ENCODE peak calls at places on chromosomes 3 and 15, in nine cellular contexts. M is transverse colon, J is spleen, D is tibial nerve, L is A549, K is ovary, U is suprapubic skin, S is adrenal gland, E is body of pancreas. A is an unnamed sample.
A peak's percentile ranks its signal among the peaks of the same experiment; 100 is the strongest.

GRCh38 chr3:102060814-102061213 is 211.5 kb downstream of the NFKBIZ start:
- DNase-seq in L (peak; percentile 24), D (no peak), U (no peak), M (no peak), J (no peak), E (no peak), K (no peak), S (no peak), A (no peak)

GRCh38 chr3:114058646-114059045 is 2.1 kb downstream of the QTRT2 start:
- DNase-seq in M (no peak), S (no peak), E (no peak), U (no peak), K (no peak), D (no peak), J (no peak), L (no peak), A (no peak)

GRCh38 chr3:130760922-130761321 is 14.3 kb upstream of the PIK3R4 start:
- DNase-seq in S (no peak), L (no peak), E (no peak), K (no peak), M (no peak), U (no peak), J (no peak), D (no peak), A (no peak)

GRCh38 chr3:138043266-138044029 is 33.5 kb downstream of the CLDN18 start:
- DNase-seq in E (no peak), K (no peak), S (no peak), D (no peak), U (no peak), J (no peak), L (no peak), M (no peak), A (no peak)

GRCh38 chr3:66567066-66567465 is 66.2 kb upstream of the LRIG1 start:
- DNase-seq in S (no peak), E (no peak), L (no peak), M (no peak), J (no peak), U (no peak), D (no peak), K (no peak), A (no peak)

GRCh38 chr3:60274646-60275045 is 976.6 kb downstream of the FHIT start:
- DNase-seq in K (no peak), E (no peak), D (no peak), S (no peak), J (no peak), L (no peak), M (no peak), U (no peak), A (no peak)

GRCh38 chr15:68634122-68634482 is 55.3 kb downstream of the CORO2B start:
- DNase-seq in D (no peak), M (no peak), K (no peak), J (no peak), U (no peak), E (no peak), L (no peak), S (no peak), A (no peak)

GRCh38 chr3:61688307-61688695 is 126.9 kb downstream of the PTPRG start:
- DNase-seq in L (no peak), J (no peak), M (no peak), U (no peak), K (no peak), D (no peak), E (no peak), S (no peak), A (no peak)

GRCh38 chr3:123667784-123668183 is 82.9 kb upstream of the HACD2 start:
- DNase-seq in M (no peak), J (no peak), D (no peak), E (no peak), U (no peak), K (no peak), S (no peak), L (no peak), A (no peak)

GRCh38 chr3:55615694-55616310 is 128.7 kb upstream of the WNT5A start:
- DNase-seq in J (no peak), S (peak; percentile 31), L (no peak), U (no peak), D (no peak), M (no peak), K (no peak), E (no peak), A (no peak)

GRCh38 chr15:41256577-41257038 is 25.5 kb downstream of the CHP1 start:
- DNase-seq in K (no peak), D (no peak), M (no peak), E (peak; percentile 35), U (no peak), L (peak; percentile 40), S (no peak), J (no peak), A (no peak)

GRCh38 chr3:40476478-40477470 is at the start of gene ZNF619:
- DNase-seq in E (peak; percentile 83), M (peak; percentile 79), J (peak; percentile 94), S (peak; percentile 74), U (peak; percentile 90), D (peak; percentile 49), L (peak; percentile 49), K (peak; percentile 70), A (peak; percentile 87)

GRCh38 chr3:132354916-132355702 is 37.9 kb downstream of the ACP3 start:
- DNase-seq in S (no peak), K (no peak), L (no peak), J (no peak), M (no peak), D (no peak), E (no peak), U (no peak), A (no peak)

GRCh38 chr3:86229086-86229774 is 761.7 kb downstream of the VGLL3 start:
- DNase-seq in S (no peak), J (no peak), K (no peak), U (no peak), L (no peak), M (no peak), E (no peak), D (no peak), A (no peak)

GRCh38 chr15:50229336-50229735 is 36.2 kb downstream of the HDC start:
- DNase-seq in K (peak; percentile 31), M (no peak), S (peak; percentile 71), U (no peak), E (no peak), J (no peak), L (no peak), D (no peak), A (no peak)

GRCh38 chr15:67177750-67178149 is 76.7 kb downstream of the AAGAB start:
- DNase-seq in U (no peak), K (peak; percentile 22), D (no peak), S (no peak), E (no peak), M (no peak), J (no peak), L (no peak), A (no peak)

DNA sequence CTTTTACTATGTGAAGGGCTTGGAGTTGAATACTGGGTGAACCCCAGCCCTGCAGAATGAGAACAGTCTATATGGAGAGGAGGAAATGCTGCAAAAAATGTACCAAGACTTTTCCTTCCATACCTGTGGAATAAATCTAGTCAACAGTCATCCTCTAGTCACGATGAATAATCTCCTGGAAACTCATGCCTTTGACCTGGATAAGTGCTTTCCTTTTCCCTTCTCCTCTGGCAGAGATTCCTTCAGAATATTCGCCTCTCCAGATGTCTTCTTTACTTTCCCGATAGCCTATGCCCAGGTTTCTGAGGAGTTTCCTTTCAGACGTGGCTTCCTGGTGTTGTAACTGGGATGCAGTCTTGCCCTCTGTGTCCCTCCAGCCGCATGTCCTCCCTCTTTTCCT is 28.1 kb downstream of the CCNL1 start:
- DNase-seq in E (no peak), J (no peak), D (no peak), K (no peak), S (no peak), M (no peak), L (no peak), U (no peak), A (no peak)
- H3K4me1 ChIP-seq in E (peaks cover 99% of the 10 kb centered on the region), J (peaks cover 52% of the 10 kb centered on the region), D (no peaks in the 10 kb centered on the region), K (peaks cover 13% of the 10 kb centered on the region), S (peaks cover 55% of the 10 kb centered on the region), M (peaks cover 62% of the 10 kb centered on the region), L (peaks cover 73% of the 10 kb centered on the region), U (peaks cover 45% of the 10 kb centered on the region), A (peaks cover 3% of the 10 kb centered on the region)

GRCh38 chr15:98850991-98851776 is 156.4 kb downstream of the PGPEP1L start:
- DNase-seq in D (peak; percentile 53), J (peak; percentile 93), K (peak; percentile 77), M (peak; percentile 82), E (peak; percentile 80), L (peak; percentile 84), U (peak; percentile 89), S (peak; percentile 89), A (peak; percentile 57)
- H3K27ac ChIP-seq in D (peak overlapping the region; percentile 85), J (peak overlapping the region; percentile 96), K (peak overlapping the region; percentile 94), M (peak overlapping the region; percentile 91), E (peak overlapping the region; percentile 62), L (peak overlapping the region; percentile 95), U (peak overlapping the region; percentile 95), S (peak overlapping the region; percentile 77), A (peak overlapping the region; percentile 81)

DNA sequence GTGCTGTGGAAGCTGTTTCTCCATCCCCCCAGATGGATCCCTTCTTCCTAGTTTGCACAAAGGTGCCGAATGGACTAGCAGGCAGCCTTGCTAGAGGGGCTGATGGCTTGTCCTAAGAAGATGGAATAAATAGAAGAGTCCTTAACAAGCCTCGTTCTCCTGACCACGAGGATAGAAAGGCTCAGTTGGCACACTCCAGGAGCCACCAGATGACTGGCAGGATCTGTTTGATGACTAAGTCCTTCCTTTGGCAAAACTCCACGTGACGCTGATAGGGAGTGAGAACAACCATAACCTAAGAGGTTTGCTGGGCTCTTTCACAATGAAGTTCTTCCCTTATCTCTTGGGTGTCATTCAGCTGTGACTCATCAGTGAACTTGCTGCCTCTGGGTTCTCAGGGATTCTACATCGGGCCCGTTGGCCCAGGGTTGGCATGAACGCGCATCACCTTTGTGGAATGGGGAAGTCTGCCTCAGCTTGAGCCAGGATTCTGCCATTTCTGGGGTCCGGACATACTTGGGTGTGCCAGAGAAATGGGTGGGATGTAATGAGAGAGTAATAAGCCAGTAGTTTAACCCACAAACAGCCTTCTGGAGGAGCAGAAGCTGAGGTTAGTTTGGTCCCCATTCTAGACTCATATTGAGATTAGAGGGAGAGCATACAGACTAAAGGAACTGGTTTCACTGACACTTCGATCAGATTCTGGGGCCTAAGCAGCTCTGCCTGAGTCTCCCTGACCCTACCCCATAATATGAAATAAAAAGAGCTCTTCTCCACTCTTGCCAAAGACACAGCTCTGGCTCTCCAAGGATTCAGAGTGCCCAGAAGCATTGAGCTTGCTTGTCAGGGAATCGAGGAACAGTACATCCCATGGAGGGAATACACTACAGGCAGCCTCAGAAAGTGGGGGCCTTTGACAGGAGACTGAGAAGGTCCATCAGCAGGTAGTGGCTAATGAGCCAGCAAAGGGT is 2.0 kb upstream of the MELTF start:
- DNase-seq in U (no peak), J (no peak), M (peak; percentile 73), K (peak; percentile 69), E (peak; percentile 63), L (peak; percentile 92), D (peak; percentile 73), S (peak; percentile 95), A (no peak)
- TF ChIP-seq POLR2A in U (no peak), J (no peak), M (no peak), K (no peak), E (no peak), L (no peak), D (no peak), S (no peak), A (no peak)

DNA sequence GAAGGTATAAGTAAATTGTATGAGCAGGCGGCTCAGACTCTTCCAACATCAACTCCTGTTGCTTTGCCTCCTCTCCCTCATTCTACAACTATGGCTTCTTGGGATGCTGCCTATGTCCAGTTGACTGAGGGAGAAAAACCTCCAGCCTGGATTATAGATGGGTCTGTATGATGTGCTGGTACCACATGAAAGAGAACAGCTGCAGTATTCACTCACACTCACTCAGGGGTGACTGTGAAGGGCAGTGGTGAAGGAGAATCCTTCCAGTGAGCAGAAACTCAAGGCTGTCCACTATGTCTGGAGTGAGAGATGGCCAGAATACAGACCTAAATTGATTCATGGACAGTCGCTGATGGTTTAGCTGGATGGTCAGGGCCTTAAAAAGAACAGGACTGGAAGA is 1.7 kb upstream of the BCL2L10 start:
- DNase-seq in M (no peak), U (no peak), S (no peak), J (no peak), L (no peak), K (no peak), D (no peak), E (no peak), A (no peak)
- H3K4me1 ChIP-seq in M (peaks cover 16% of the 10 kb centered on the region), U (peaks cover 14% of the 10 kb centered on the region), S (peaks cover 13% of the 10 kb centered on the region), J (peaks cover 21% of the 10 kb centered on the region), L (peaks cover 11% of the 10 kb centered on the region), K (peaks cover 1% of the 10 kb centered on the region), D (no peaks in the 10 kb centered on the region), E (peaks cover 41% of the 10 kb centered on the region), A (peaks cover 13% of the 10 kb centered on the region)